ENCODE peak calls at places on chromosomes 13 and 19, in five cellular contexts. Z is body of pancreas, C is suprapubic skin, I is choroid plexus epithelial cell, L is thoracic aorta. D is an unnamed sample.

GRCh38 chr13:112760440-112760839 is 70.6 kb downstream of the ATP11A start:
- DNase-seq in Z (no peak), L (no peak), I (peak), C (no peak), D (no peak)

GRCh38 chr19:15091918-15092753 is 10.1 kb downstream of the OR1I1 start:
- DNase-seq in Z (peak), I (peak), C (no peak), L (no peak), D (no peak)

GRCh38 chr13:79062291-79062690 is 343.8 kb downstream of the RBM26 start:
- DNase-seq in L (no peak), I (no peak), C (no peak), Z (no peak), D (no peak)

GRCh38 chr19:58401825-58402433 is 6.5 kb downstream of the RNF225 start:
- DNase-seq in C (no peak), I (no peak), L (no peak), Z (no peak), D (no peak)

GRCh38 chr13:77213644-77214043 is 113.2 kb downstream of the MYCBP2 start:
- DNase-seq in I (peak), Z (no peak), C (no peak), L (no peak), D (no peak)

GRCh38 chr13:63107163-63107935 is 1691.7 kb upstream of the PCDH20 start:
- DNase-seq in Z (no peak), L (no peak), C (no peak), I (peak), D (no peak)

GRCh38 chr19:3683405-3683865 is 16.8 kb downstream of the PIP5K1C start:
- DNase-seq in C (no peak), I (peak), L (no peak), Z (no peak), D (no peak)

GRCh38 chr13:35818577-35819165 is 312.5 kb downstream of the DCLK1 start:
- DNase-seq in L (no peak), Z (no peak), C (no peak), I (peak), D (no peak)

GRCh38 chr13:94679614-94680013 is 32.7 kb downstream of the SOX21 start:
- DNase-seq in C (no peak), I (no peak), L (no peak), Z (no peak), D (no peak)

GRCh38 chr13:27211271-27211670 is 39.7 kb upstream of the USP12 start:
- DNase-seq in C (no peak), L (no peak), I (no peak), Z (no peak), D (no peak)

GRCh38 chr19:18438331-18439024 is 545 bp upstream of the ISYNA1 start:
- DNase-seq in I (peak), C (no peak), Z (peak), L (no peak), D (no peak)

GRCh38 chr19:18439025-18439909 is 1.3 kb upstream of the ISYNA1 start:
- DNase-seq in L (no peak), C (no peak), I (peak), Z (peak), D (no peak)

GRCh38 chr19:18435848-18436631 is 1.9 kb downstream of the ISYNA1 start:
- DNase-seq in C (no peak), L (no peak), I (no peak), Z (no peak), D (no peak)

GRCh38 chr19:18436651-18437478 is 1.1 kb downstream of the ISYNA1 start:
- DNase-seq in I (peak), L (no peak), C (no peak), Z (peak), D (no peak)

DNA sequence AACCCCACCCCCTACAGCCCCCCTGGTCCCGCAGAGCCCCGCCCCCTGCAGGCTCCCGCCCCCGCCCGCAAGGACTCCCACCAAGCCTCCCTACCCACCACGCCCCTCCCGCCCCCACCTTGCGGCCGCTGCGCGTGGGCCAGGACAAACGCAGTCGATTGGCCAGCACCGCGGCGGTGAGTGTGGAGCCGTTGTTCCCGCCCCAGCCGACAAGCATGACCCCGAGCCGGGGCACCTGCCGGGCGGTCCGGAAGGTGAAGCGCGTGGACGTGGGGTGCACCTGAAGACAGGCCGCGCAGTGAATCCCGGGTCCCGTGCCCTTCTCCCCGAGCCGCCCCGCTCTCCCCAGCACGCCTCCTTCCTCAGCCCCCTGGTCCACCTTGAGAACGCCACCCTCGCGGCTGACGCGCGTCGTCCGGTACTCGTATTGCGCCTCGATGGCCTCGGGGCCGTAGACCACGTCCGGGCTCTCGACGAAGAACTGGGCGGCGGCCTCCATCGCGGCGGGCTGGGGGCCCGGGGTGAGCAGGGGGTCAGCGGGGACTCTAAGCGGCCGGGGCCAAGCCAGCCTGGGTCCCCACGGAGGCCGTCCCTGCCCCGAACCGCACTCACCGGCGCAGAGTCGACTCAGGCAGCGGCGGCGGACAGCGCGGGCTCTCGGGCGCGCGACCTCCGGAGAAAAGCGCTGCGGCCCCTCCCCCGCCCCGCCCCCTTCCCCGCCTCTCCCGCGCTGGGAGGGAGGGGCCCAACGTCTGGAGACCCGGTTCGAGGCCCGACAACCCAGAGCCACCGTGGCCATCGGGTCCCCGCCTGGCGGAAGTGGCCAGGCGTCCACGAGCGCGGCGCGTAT is at the start of gene ISYNA1:
- DNase-seq in Z (peak), C (no peak), I (peak), L (no peak), D (no peak)
- TF ChIP-seq CTCF in Z (no peak), C (no peak), I (no peak), L (no peak), D (no peak)

GRCh38 chr19:31568724-31569123 is 219.5 kb upstream of the TSHZ3 start:
- DNase-seq in L (no peak), C (no peak), I (no peak), Z (no peak), D (no peak)
- TF ChIP-seq CTCF in L (no peak), C (no peak), I (no peak), Z (no peak), D (no peak)

DNA sequence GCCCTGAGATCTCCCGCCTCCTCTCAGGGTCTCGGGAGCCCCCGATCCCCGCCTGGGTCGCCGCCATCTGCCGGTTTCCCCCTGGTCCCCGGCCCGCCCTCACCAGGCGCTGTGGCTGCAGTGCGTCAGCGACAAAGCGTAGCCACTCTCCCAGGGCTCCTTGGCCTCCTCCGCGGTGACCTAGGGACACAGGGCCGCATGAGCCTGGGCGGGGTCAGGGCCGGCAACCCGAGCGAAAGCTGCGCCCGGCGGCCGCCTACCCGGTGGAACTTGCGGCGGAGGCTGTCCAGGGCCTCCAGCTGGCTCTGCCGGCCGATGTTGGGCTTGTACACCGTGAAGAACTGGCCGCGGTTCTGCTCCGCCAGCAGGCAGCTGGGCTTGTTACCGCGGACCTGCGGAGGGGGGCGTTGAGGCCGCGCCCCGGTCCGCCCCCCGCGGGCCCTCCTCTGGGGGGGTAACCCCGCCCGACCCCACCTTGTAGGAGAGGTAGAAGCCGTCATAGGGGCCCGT is 5.3 kb downstream of the GPX4 start:
- DNase-seq in C (no peak), Z (no peak), I (no peak), L (no peak), D (no peak)
- TF ChIP-seq CTCF in C (no peak), Z (no peak), I (no peak), L (no peak), D (no peak)

GRCh38 chr19:8132858-8133458 is 16.4 kb downstream of the FBN3 start:
- DNase-seq in Z (no peak), C (no peak), I (no peak), L (no peak), D (no peak)
- TF ChIP-seq CTCF in Z (no peak), C (no peak), I (no peak), L (no peak), D (no peak)

GRCh38 chr19:47701717-47702552 is 11.3 kb upstream of the EHD2 start:
- DNase-seq in Z (no peak), L (no peak), I (no peak), C (no peak), D (no peak)

GRCh38 chr19:47700934-47701716 is 12.1 kb upstream of the EHD2 start:
- DNase-seq in Z (no peak), C (no peak), L (no peak), I (no peak), D (no peak)

GRCh38 chr19:47698631-47699359 is 14.4 kb upstream of the EHD2 start:
- DNase-seq in L (no peak), C (no peak), I (no peak), Z (no peak), D (no peak)

GRCh38 chr19:47697863-47698609 is 15.2 kb upstream of the EHD2 start:
- DNase-seq in C (peak), Z (peak), I (peak), L (no peak), D (no peak)

GRCh38 chr19:47699360-47699917 is 13.8 kb upstream of the EHD2 start:
- DNase-seq in L (no peak), C (no peak), I (peak), Z (peak), D (no peak)
- TF ChIP-seq CTCF in L (peak), C (peak), I (peak), Z (peak), D (peak)